ENCODE peak calls at places on chromosomes 11 and 22, in ten cellular contexts. B is adrenal gland; Z is pons; I is stimulated activated CD8-positive, alpha-beta memory T cell treated with anti-CD3 and anti-CD28 coated beads, Interleukin-4, amount 100 ng/mL, for 24 hours; X is epithelial cell of esophagus; R is activated CD4-positive, alpha-beta T cell treated with anti-CD3 and anti-CD28 coated beads, Interleukin-2, amount 50 U/mL, for 1 hour; U is C1 segment of cervical spinal cord; C is posterior vena cava; A is NCI-H748 treated with DMSO at 0.1 percent for 48 hours; Y is thyroid gland. F is an unnamed sample.

GRCh38 chr11:34823639-34824038 is 92.5 kb downstream of the APIP start:
- DNase-seq in A (no peak), C (no peak), R (no peak), Y (no peak), B (no peak), I (no peak), U (peak), X (no peak), Z (peak), F (no peak)

GRCh38 chr22:32512267-32512982 is 37.8 kb downstream of the FBXO7 start:
- DNase-seq in X (no peak), I (no peak), U (no peak), Z (no peak), C (no peak), A (no peak), Y (no peak), R (no peak), B (no peak), F (no peak)

GRCh38 chr11:8871283-8871775 is 39.7 kb upstream of the AKIP1 start:
- DNase-seq in Z (peak), R (no peak), B (peak), A (no peak), I (no peak), X (peak), U (peak), C (peak), Y (peak), F (peak)

GRCh38 chr11:97332271-97332670 is 942.5 kb downstream of the JRKL start:
- DNase-seq in A (no peak), B (no peak), C (no peak), Y (no peak), I (no peak), U (no peak), R (no peak), Z (no peak), X (no peak), F (no peak)

GRCh38 chr22:29801796-29802195 is 34.6 kb downstream of the UQCR10 start:
- DNase-seq in C (no peak), B (no peak), I (no peak), Y (no peak), X (no peak), R (no peak), U (no peak), A (no peak), Z (no peak), F (peak)

GRCh38 chr11:68146010-68146540 is 24.9 kb upstream of the CHKA start:
- DNase-seq in Y (peak), I (no peak), R (no peak), Z (peak), X (no peak), C (peak), B (peak), U (peak), A (no peak), F (no peak)

GRCh38 chr22:32603651-32604540 is 129.3 kb downstream of the FBXO7 start:
- DNase-seq in Y (no peak), I (no peak), U (no peak), R (no peak), Z (no peak), X (no peak), C (no peak), B (no peak), A (no peak), F (no peak)

GRCh38 chr22:42630901-42631602 is 9.3 kb downstream of the ATP5MGL start:
- DNase-seq in B (peak), X (peak), R (no peak), C (no peak), I (no peak), Z (no peak), A (no peak), Y (no peak), U (no peak), F (no peak)

GRCh38 chr11:44726278-44727113 is at the start of gene TSPAN18:
- DNase-seq in U (no peak), I (no peak), B (peak), A (no peak), Y (peak), R (peak), X (no peak), Z (no peak), C (no peak), F (peak)

GRCh38 chr11:9982127-9982795 is 311.8 kb downstream of the SBF2 start:
- DNase-seq in X (peak), A (no peak), Z (peak), I (no peak), U (peak), R (no peak), B (no peak), C (no peak), Y (no peak), F (no peak)

GRCh38 chr11:65381721-65382035 is 768 bp downstream of the SLC25A45 start:
- DNase-seq in A (no peak), I (no peak), U (no peak), R (peak), C (no peak), B (peak), X (peak), Y (no peak), Z (no peak), F (peak)

GRCh38 chr11:15327786-15328231 is 213.1 kb downstream of the INSC start:
- DNase-seq in U (peak), I (no peak), X (peak), B (peak), Z (peak), C (peak), Y (peak), R (no peak), A (peak), F (peak)

GRCh38 chr11:2976289-2977063 is 15.7 kb downstream of the NAP1L4 start:
- DNase-seq in Z (no peak), I (no peak), R (no peak), X (no peak), Y (no peak), A (no peak), U (no peak), C (no peak), B (no peak), F (no peak)

GRCh38 chr11:59141673-59142460 is 789 bp upstream of the FAM111A start:
- DNase-seq in B (no peak), X (no peak), Z (no peak), C (no peak), A (no peak), I (no peak), U (no peak), Y (no peak), R (no peak), F (peak)

GRCh38 chr11:40306938-40307548 is 1152.4 kb downstream of the LRRC4C start:
- DNase-seq in B (peak), U (no peak), Y (no peak), C (no peak), R (no peak), Z (peak), A (peak), I (no peak), X (peak), F (peak)

GRCh38 chr11:125481531-125481930 is 14.5 kb downstream of the FEZ1 start:
- DNase-seq in B (no peak), R (no peak), Y (no peak), C (no peak), U (peak), I (no peak), X (peak), A (no peak), Z (peak), F (peak)

GRCh38 chr11:26331911-26332571 is at the start of gene ANO3:
- DNase-seq in B (peak), A (peak), U (peak), Y (peak), R (no peak), Z (peak), I (no peak), X (peak), C (peak), F (peak)

GRCh38 chr22:43262990-43263644 is 76.2 kb upstream of the TTLL12 start:
- DNase-seq in Y (no peak), Z (no peak), R (peak), C (no peak), X (peak), U (no peak), B (peak), I (peak), A (no peak), F (no peak)